ENCODE peak calls at places on chromosomes 7 and 10, in four cellular contexts. L is K562, A is GM12878, G is HepG2. H is an unnamed sample.

GRCh38 chr7:46035166-46035565 is 114.1 kb upstream of the IGFBP3 start:
- DNase-seq in L (no peak), A (no peak), G (no peak), H (no peak)

GRCh38 chr7:27239780-27240731 is 2.5 kb upstream of the EVX1 start:
- DNase-seq in L (peak; percentile 14), A (no peak), G (no peak), H (no peak)

GRCh38 chr7:89238156-89238555 is 442.6 kb upstream of the TEX47 start:
- DNase-seq in L (no peak), A (no peak), G (no peak), H (no peak)

GRCh38 chr10:77939561-77940001 is 13.0 kb upstream of the DLG5 start:
- DNase-seq in L (no peak), A (no peak), G (no peak), H (no peak)

GRCh38 chr10:15789793-15790525 is 70.2 kb upstream of the ITGA8 start:
- DNase-seq in L (no peak), A (no peak), G (no peak), H (no peak)

GRCh38 chr7:29495618-29496017 is 68.0 kb upstream of the PRR15 start:
- DNase-seq in L (no peak), A (no peak), G (no peak), H (peak; percentile 51)

GRCh38 chr10:49734676-49735075 is 27.4 kb downstream of the OGDHL start:
- DNase-seq in L (no peak), A (no peak), G (no peak), H (no peak)

GRCh38 chr10:46229144-46229563 is 57.6 kb upstream of the ANTXRL start:
- DNase-seq in L (peak; percentile 84), A (no peak), G (peak; percentile 46), H (peak; percentile 68)

GRCh38 chr10:132911712-132912097 is 30.7 kb downstream of the CFAP46 start:
- DNase-seq in L (no peak), A (no peak), G (no peak), H (no peak)

GRCh38 chr7:24572421-24573007 is 738 bp upstream of the PALS2 start:
- DNase-seq in L (peak; percentile 19), A (no peak), G (peak; percentile 13), H (no peak)

GRCh38 chr10:22752272-22752671 is 37.9 kb upstream of the PIP4K2A start:
- DNase-seq in L (no peak), A (no peak), G (no peak), H (no peak)

GRCh38 chr10:28432210-28432676 is 100.7 kb upstream of the WAC start:
- DNase-seq in L (peak; percentile 67), A (no peak), G (peak; percentile 66), H (peak; percentile 46)

GRCh38 chr10:128064615-128065580 is 61.3 kb downstream of the MKI67 start:
- DNase-seq in L (no peak), A (peak; percentile 80), G (no peak), H (no peak)

GRCh38 chr7:141928147-141928894 is 12.1 kb downstream of the OR9A4 start:
- DNase-seq in L (no peak), A (no peak), G (no peak), H (no peak)

GRCh38 chr7:107014381-107015023 is 30.0 kb upstream of the PRKAR2B start:
- DNase-seq in L (no peak), A (no peak), G (no peak), H (no peak)

GRCh38 chr10:109996225-109996624 is 11.6 kb upstream of the ADD3 start:
- DNase-seq in L (no peak), A (no peak), G (no peak), H (no peak)

GRCh38 chr7:68730194-68730593 is 868.1 kb upstream of the AUTS2 start:
- DNase-seq in L (no peak), A (no peak), G (peak; percentile 6), H (no peak)

GRCh38 chr10:76550806-76551205 is 1086.8 kb downstream of the KCNMA1 start:
- DNase-seq in L (no peak), A (no peak), G (no peak), H (no peak)

GRCh38 chr7:44961844-44962482 is 16.9 kb downstream of the MYO1G start:
- DNase-seq in L (no peak), A (no peak), G (no peak), H (no peak)

GRCh38 chr7:41559426-41559825 is 143.5 kb downstream of the INHBA start:
- DNase-seq in L (no peak), A (no peak), G (no peak), H (no peak)

GRCh38 chr7:74064696-74065095 is 18.9 kb upstream of the LIMK1 start:
- DNase-seq in L (no peak), A (no peak), G (no peak), H (no peak)

GRCh38 chr7:32091608-32092210 is 21.5 kb upstream of the PDE1C start:
- DNase-seq in L (no peak), A (no peak), G (no peak), H (no peak)

GRCh38 chr7:20786779-20787651 is at the start of gene SP8:
- DNase-seq in L (peak; percentile 89), A (no peak), G (peak; percentile 31), H (peak; percentile 87)

GRCh38 chr7:8217200-8218068 is 44.5 kb downstream of the ICA1 start:
- DNase-seq in L (peak; percentile 38), A (peak; percentile 43), G (peak; percentile 51), H (no peak)

GRCh38 chr7:7014827-7015610 is 167.3 kb upstream of the C1GALT1 start:
- DNase-seq in L (no peak), A (no peak), G (no peak), H (no peak)

GRCh38 chr10:123583639-123584418 is 82.3 kb upstream of the GPR26 start:
- DNase-seq in L (peak; percentile 61), A (no peak), G (peak; percentile 34), H (peak; percentile 91)

GRCh38 chr7:108839091-108839490 is 269.4 kb downstream of the DNAJB9 start:
- DNase-seq in L (no peak), A (no peak), G (no peak), H (no peak)

GRCh38 chr10:71920540-71921318 is 43.5 kb upstream of the CHST3 start:
- DNase-seq in L (peak; percentile 32), A (no peak), G (no peak), H (no peak)

GRCh38 chr7:148699024-148699771 is 495 bp downstream of the CUL1 start:
- DNase-seq in L (peak; percentile 82), A (no peak), G (peak; percentile 65), H (peak; percentile 59)

GRCh38 chr7:139777304-139777890 is 401 bp downstream of the HIPK2 start:
- DNase-seq in L (peak; percentile 72), A (no peak), G (no peak), H (peak; percentile 42)

GRCh38 chr7:151319189-151319588 is 22.4 kb upstream of the NUB1 start:
- DNase-seq in L (no peak), A (no peak), G (no peak), H (no peak)

GRCh38 chr10:59655309-59655708 is 54.3 kb downstream of the SLC16A9 start:
- DNase-seq in L (no peak), A (no peak), G (no peak), H (no peak)

GRCh38 chr10:59657724-59658123 is 51.9 kb downstream of the SLC16A9 start:
- DNase-seq in L (no peak), A (no peak), G (no peak), H (no peak)

GRCh38 chr10:59649606-59650346 is 59.9 kb downstream of the SLC16A9 start:
- DNase-seq in L (no peak), A (no peak), G (no peak), H (no peak)

GRCh38 chr10:59651902-59652301 is 57.7 kb downstream of the SLC16A9 start:
- DNase-seq in L (no peak), A (no peak), G (no peak), H (no peak)

DNA sequence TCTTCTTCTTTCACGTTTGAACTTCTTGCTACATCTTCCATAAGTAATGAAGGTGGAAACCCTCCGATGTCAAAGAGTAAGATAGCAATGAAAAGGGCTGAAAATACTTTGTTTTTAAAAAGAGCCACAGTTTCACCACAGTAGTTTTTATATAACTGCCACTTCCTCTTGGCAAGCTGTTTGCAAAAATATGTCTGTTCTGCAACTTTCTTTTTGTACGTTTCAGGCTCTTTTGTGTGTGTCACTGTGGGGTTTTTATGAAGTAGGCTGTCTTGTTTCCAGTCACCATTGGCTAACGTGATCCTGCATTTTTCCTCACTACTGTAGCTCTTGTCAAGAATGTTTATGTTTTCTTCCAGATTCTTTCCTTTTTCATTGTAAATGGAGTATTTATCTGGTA is 55.6 kb downstream of the SLC16A9 start:
- DNase-seq in L (no peak), A (no peak), G (no peak), H (no peak)
- TF ChIP-seq TCF7 in L (no peak), A (no peak), G (no peak), H (no peak)

GRCh38 chr10:2278391-2278790 is 541.1 kb upstream of the ADARB2 start:
- DNase-seq in L (no peak), A (no peak), G (no peak), H (no peak)
- TF ChIP-seq USF2 in L (no peak), A (no peak), G (no peak), H (no peak)

GRCh38 chr7:122802211-122802833 is 83.9 kb downstream of the CADPS2 start:
- DNase-seq in L (no peak), A (no peak), G (no peak), H (no peak)
- TF ChIP-seq NR2C2 in L (no peak), A (no peak), G (no peak), H (no peak)

GRCh38 chr7:90894122-90894521 is 298.0 kb downstream of the CDK14 start:
- DNase-seq in L (no peak), A (no peak), G (no peak), H (no peak)

GRCh38 chr7:90889644-90890043 is 293.5 kb downstream of the CDK14 start:
- DNase-seq in L (no peak), A (no peak), G (no peak), H (no peak)

GRCh38 chr7:90889210-90889609 is 293.1 kb downstream of the CDK14 start:
- DNase-seq in L (no peak), A (no peak), G (no peak), H (no peak)

GRCh38 chr7:90891529-90891928 is 295.4 kb downstream of the CDK14 start:
- DNase-seq in L (no peak), A (no peak), G (no peak), H (no peak)

GRCh38 chr7:90892213-90892612 is 296.1 kb downstream of the CDK14 start:
- DNase-seq in L (no peak), A (peak; percentile 9), G (no peak), H (no peak)
- TF ChIP-seq TCF7 in L (no peak), A (no peak), G (no peak), H (no peak)

DNA sequence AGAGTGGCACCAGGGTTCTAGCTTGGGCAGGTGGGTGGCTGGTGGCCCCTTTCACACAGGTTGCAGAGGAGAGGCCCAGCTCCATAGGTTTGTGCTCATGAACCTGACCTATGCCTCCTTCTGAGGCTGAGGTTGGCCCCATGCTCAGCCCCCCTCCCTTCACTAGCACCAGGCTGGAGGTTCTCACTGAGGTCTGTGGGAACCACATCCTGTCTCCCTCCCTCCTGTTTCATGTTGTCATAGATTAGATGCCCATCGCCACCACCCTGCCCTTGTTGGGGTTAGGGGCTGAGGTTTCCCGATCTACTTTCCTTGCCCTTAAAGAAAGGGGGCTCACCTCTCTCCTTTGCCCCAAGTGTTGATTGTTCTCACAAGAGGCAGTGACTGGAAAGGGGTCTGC is 14.7 kb downstream of the NEUROG3 start:
- DNase-seq in L (no peak), A (no peak), G (no peak), H (no peak)
- TF ChIP-seq USF2 in L (no peak), A (no peak), G (no peak), H (no peak)

GRCh38 chr10:60652628-60653027 is 125.7 kb upstream of the CDK1 start:
- DNase-seq in L (no peak), A (peak; percentile 13), G (no peak), H (no peak)
- TF ChIP-seq NR2C2 in L (peak; percentile 52), A (no peak), G (no peak), H (no peak)